ENCODE peak calls at places on chromosomes 13 and 19, in six cellular contexts. One of them, this sample, is unnamed. For H3K4me1, the result is how much of the 10 kb centered on the place peaks cover.

GRCh38 chr13:101520672-101521071 is 68.2 kb downstream of the ITGBL1 start:
- ATAC-seq in A549: no peak
- ATAC-seq in GM12878: peak
- ATAC-seq in HepG2: no peak
- ATAC-seq in K562: no peak
- ATAC-seq in upper lobe of left lung: no peak
- ATAC-seq in this sample: no peak

GRCh38 chr13:106322628-106323027 is 212.8 kb downstream of the EFNB2 start:
- ATAC-seq in A549: no peak
- ATAC-seq in GM12878: no peak
- ATAC-seq in HepG2: no peak
- ATAC-seq in K562: no peak
- ATAC-seq in upper lobe of left lung: no peak
- ATAC-seq in this sample: peak

GRCh38 chr13:106481919-106482318 is 53.5 kb downstream of the EFNB2 start:
- ATAC-seq in A549: no peak
- ATAC-seq in GM12878: no peak
- ATAC-seq in HepG2: no peak
- ATAC-seq in K562: no peak
- ATAC-seq in upper lobe of left lung: no peak
- ATAC-seq in this sample: no peak

GRCh38 chr13:22926176-22927007 is 254.4 kb upstream of the SGCG start:
- ATAC-seq in A549: no peak
- ATAC-seq in GM12878: no peak
- ATAC-seq in HepG2: no peak
- ATAC-seq in K562: peak
- ATAC-seq in upper lobe of left lung: peak
- ATAC-seq in this sample: peak

GRCh38 chr13:96020155-96020575 is 33.0 kb downstream of the UGGT2 start:
- ATAC-seq in A549: peak
- ATAC-seq in GM12878: peak
- ATAC-seq in HepG2: peak
- ATAC-seq in K562: peak
- ATAC-seq in upper lobe of left lung: no peak
- ATAC-seq in this sample: peak

GRCh38 chr19:3336351-3336679 is 30.1 kb upstream of the NFIC start:
- ATAC-seq in A549: peak
- ATAC-seq in GM12878: no peak
- ATAC-seq in HepG2: no peak
- ATAC-seq in K562: no peak
- ATAC-seq in upper lobe of left lung: no peak
- ATAC-seq in this sample: no peak

GRCh38 chr13:38693641-38694040 is 6.8 kb downstream of the FREM2 start:
- ATAC-seq in A549: no peak
- ATAC-seq in GM12878: no peak
- ATAC-seq in HepG2: no peak
- ATAC-seq in K562: no peak
- ATAC-seq in upper lobe of left lung: no peak
- ATAC-seq in this sample: no peak

GRCh38 chr13:24911135-24911524 is 147.2 kb downstream of the RNF17 start:
- ATAC-seq in A549: no peak
- ATAC-seq in GM12878: no peak
- ATAC-seq in HepG2: no peak
- ATAC-seq in K562: peak
- ATAC-seq in upper lobe of left lung: no peak
- ATAC-seq in this sample: no peak

GRCh38 chr19:54573330-54573872 is at the start of gene LILRA2:
- ATAC-seq in A549: peak
- ATAC-seq in GM12878: peak
- ATAC-seq in HepG2: no peak
- ATAC-seq in K562: peak
- ATAC-seq in upper lobe of left lung: peak
- ATAC-seq in this sample: no peak

GRCh38 chr13:86464193-86464592 is 665.0 kb upstream of the SLITRK6 start:
- ATAC-seq in A549: no peak
- ATAC-seq in GM12878: no peak
- ATAC-seq in HepG2: no peak
- ATAC-seq in K562: no peak
- ATAC-seq in upper lobe of left lung: no peak
- ATAC-seq in this sample: no peak
- TF ChIP-seq EP300 in A549: no peak
- TF ChIP-seq EP300 in GM12878: no peak
- TF ChIP-seq EP300 in HepG2: no peak
- TF ChIP-seq EP300 in K562: no peak
- TF ChIP-seq EP300 in upper lobe of left lung: no peak
- TF ChIP-seq EP300 in this sample: no peak

GRCh38 chr19:38660724-38661123 is 13.3 kb downstream of the ACTN4 start:
- ATAC-seq in A549: no peak
- ATAC-seq in GM12878: no peak
- ATAC-seq in HepG2: no peak
- ATAC-seq in K562: no peak
- ATAC-seq in upper lobe of left lung: no peak
- ATAC-seq in this sample: no peak
- H3K4me1 ChIP-seq in A549: half or more
- H3K4me1 ChIP-seq in GM12878: under half
- H3K4me1 ChIP-seq in HepG2: half or more
- H3K4me1 ChIP-seq in K562: under half
- H3K4me1 ChIP-seq in upper lobe of left lung: half or more
- H3K4me1 ChIP-seq in this sample: half or more

GRCh38 chr19:46210634-46211033 is 18.9 kb upstream of the IGFL1 start:
- ATAC-seq in A549: peak
- ATAC-seq in GM12878: no peak
- ATAC-seq in HepG2: no peak
- ATAC-seq in K562: no peak
- ATAC-seq in upper lobe of left lung: no peak
- ATAC-seq in this sample: no peak

GRCh38 chr19:46211201-46211881 is 18.2 kb upstream of the IGFL1 start:
- ATAC-seq in A549: peak
- ATAC-seq in GM12878: no peak
- ATAC-seq in HepG2: no peak
- ATAC-seq in K562: no peak
- ATAC-seq in upper lobe of left lung: peak
- ATAC-seq in this sample: peak

GRCh38 chr19:46206176-46206575 is 23.4 kb upstream of the IGFL1 start:
- ATAC-seq in A549: peak
- ATAC-seq in GM12878: no peak
- ATAC-seq in HepG2: no peak
- ATAC-seq in K562: no peak
- ATAC-seq in upper lobe of left lung: no peak
- ATAC-seq in this sample: no peak

GRCh38 chr19:46205183-46205984 is 24.2 kb upstream of the IGFL1 start:
- ATAC-seq in A549: no peak
- ATAC-seq in GM12878: no peak
- ATAC-seq in HepG2: no peak
- ATAC-seq in K562: peak
- ATAC-seq in upper lobe of left lung: no peak
- ATAC-seq in this sample: no peak

DNA sequence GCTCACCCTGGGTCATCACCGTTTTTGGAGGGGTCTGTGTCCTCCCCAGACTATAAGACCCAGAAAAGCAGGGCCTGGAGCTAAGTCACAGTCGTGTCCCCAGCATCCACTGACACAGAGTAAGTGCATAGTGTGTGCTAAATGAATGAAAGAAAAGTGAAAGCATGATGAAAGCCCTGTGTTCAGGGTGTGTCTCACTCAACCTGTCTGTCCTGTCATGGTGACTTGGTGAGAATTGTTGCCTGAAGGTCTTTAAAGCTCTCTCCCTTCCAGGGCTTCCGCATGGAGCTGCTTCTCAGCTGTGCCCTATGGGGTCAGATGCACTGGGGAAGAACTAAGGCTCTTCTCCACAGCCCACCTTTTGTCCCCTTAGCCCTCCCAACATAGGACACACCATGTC is 20.5 kb upstream of the IGFL1 start:
- ATAC-seq in A549: no peak
- ATAC-seq in GM12878: no peak
- ATAC-seq in HepG2: no peak
- ATAC-seq in K562: no peak
- ATAC-seq in upper lobe of left lung: no peak
- ATAC-seq in this sample: no peak
- H3K27ac ChIP-seq in A549: peak
- H3K27ac ChIP-seq in GM12878: no peak
- H3K27ac ChIP-seq in HepG2: no peak
- H3K27ac ChIP-seq in K562: no peak
- H3K27ac ChIP-seq in upper lobe of left lung: no peak
- H3K27ac ChIP-seq in this sample: no peak

GRCh38 chr19:1449467-1450442 is at the start of gene APC2:
- ATAC-seq in A549: peak
- ATAC-seq in GM12878: peak
- ATAC-seq in HepG2: no peak
- ATAC-seq in K562: peak
- ATAC-seq in upper lobe of left lung: no peak
- ATAC-seq in this sample: no peak
- TF ChIP-seq EP300 in A549: no peak
- TF ChIP-seq EP300 in GM12878: no peak
- TF ChIP-seq EP300 in HepG2: no peak
- TF ChIP-seq EP300 in K562: no peak
- TF ChIP-seq EP300 in upper lobe of left lung: no peak
- TF ChIP-seq EP300 in this sample: no peak

DNA sequence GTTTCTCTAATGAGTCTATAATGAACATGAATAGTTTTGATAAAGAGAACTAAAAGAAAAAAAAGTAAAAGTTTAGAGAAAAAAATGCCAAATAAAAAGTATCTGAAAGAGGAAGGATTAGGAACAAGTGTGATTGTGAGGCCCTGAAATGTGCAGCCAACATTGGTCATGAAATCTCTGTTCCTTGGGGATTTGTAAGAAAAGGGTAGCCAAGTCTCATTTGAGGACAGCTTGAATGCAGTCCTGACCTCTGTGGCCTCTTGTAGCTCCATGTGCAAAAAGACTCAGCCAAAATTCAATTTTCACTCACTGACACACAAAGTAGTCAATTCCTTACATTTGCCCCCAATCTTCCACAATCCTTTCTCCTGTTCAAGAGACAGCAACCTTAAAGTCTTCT is 167.9 kb downstream of the KLF12 start:
- ATAC-seq in A549: no peak
- ATAC-seq in GM12878: no peak
- ATAC-seq in HepG2: no peak
- ATAC-seq in K562: no peak
- ATAC-seq in upper lobe of left lung: no peak
- ATAC-seq in this sample: no peak
- H3K4me1 ChIP-seq in A549: under half
- H3K4me1 ChIP-seq in GM12878: under half
- H3K4me1 ChIP-seq in HepG2: under half
- H3K4me1 ChIP-seq in K562: under half
- H3K4me1 ChIP-seq in upper lobe of left lung: under half
- H3K4me1 ChIP-seq in this sample: under half